ENCODE peak calls at places on chromosomes 16 and 17, in five cellular contexts. X is IMR-90, E is A549, U is HepG2, J is K562. B is an unnamed sample.

GRCh38 chr16:56241596-56241995 is 50.3 kb downstream of the GNAO1 start:
- DNase-seq in X (peak), E (no peak), U (no peak), J (no peak), B (no peak)

GRCh38 chr17:49843774-49844350 is 4.0 kb downstream of the TAC4 start:
- DNase-seq in X (no peak), E (peak), U (no peak), J (peak), B (no peak)

GRCh38 chr16:28984619-28985135 is at the start of gene LAT:
- DNase-seq in X (no peak), E (no peak), U (no peak), J (no peak), B (no peak)

GRCh38 chr16:31215287-31216115 is 1.4 kb downstream of the PYDC1 start:
- DNase-seq in X (peak), E (peak), U (peak), J (peak), B (peak)

GRCh38 chr17:47707056-47707791 is 13.3 kb downstream of the TBKBP1 start:
- DNase-seq in X (peak), E (no peak), U (peak), J (no peak), B (no peak)

GRCh38 chr16:66524601-66525164 is 25.2 kb downstream of the TK2 start:
- DNase-seq in X (no peak), E (no peak), U (no peak), J (peak), B (no peak)

GRCh38 chr16:67284699-67285646 is 5.6 kb downstream of the PLEKHG4 start:
- DNase-seq in X (peak), E (peak), U (peak), J (peak), B (peak)

GRCh38 chr17:9408381-9408780 is 167.2 kb downstream of the STX8 start:
- DNase-seq in X (peak), E (no peak), U (no peak), J (no peak), B (no peak)

GRCh38 chr16:24088011-24088410 is 168.1 kb upstream of the CACNG3 start:
- DNase-seq in X (no peak), E (no peak), U (no peak), J (no peak), B (no peak)

GRCh38 chr17:72373910-72374741 is 253.3 kb downstream of the SOX9 start:
- DNase-seq in X (peak), E (no peak), U (no peak), J (no peak), B (no peak)

GRCh38 chr16:89502319-89502843 is 5.8 kb upstream of the SPG7 start:
- DNase-seq in X (no peak), E (peak), U (peak), J (peak), B (no peak)

GRCh38 chr16:84080378-84080777 is 36.4 kb downstream of the MBTPS1 start:
- DNase-seq in X (no peak), E (no peak), U (no peak), J (no peak), B (no peak)

GRCh38 chr17:35373984-35374765 is 754 bp upstream of the SLFN11 start:
- DNase-seq in X (peak), E (peak), U (no peak), J (no peak), B (no peak)

GRCh38 chr16:4825196-4825595 is 21.9 kb downstream of the GLYR1 start:
- DNase-seq in X (no peak), E (no peak), U (no peak), J (no peak), B (no peak)

GRCh38 chr17:38947189-38947588 is 20.0 kb downstream of the FBXO47 start:
- DNase-seq in X (no peak), E (no peak), U (no peak), J (no peak), B (no peak)

GRCh38 chr17:38942641-38943040 is 17.2 kb downstream of the LASP1NB start:
- DNase-seq in X (no peak), E (no peak), U (no peak), J (no peak), B (no peak)

GRCh38 chr17:38939987-38940386 is 14.6 kb downstream of the LASP1NB start:
- DNase-seq in X (no peak), E (no peak), U (no peak), J (no peak), B (no peak)

DNA sequence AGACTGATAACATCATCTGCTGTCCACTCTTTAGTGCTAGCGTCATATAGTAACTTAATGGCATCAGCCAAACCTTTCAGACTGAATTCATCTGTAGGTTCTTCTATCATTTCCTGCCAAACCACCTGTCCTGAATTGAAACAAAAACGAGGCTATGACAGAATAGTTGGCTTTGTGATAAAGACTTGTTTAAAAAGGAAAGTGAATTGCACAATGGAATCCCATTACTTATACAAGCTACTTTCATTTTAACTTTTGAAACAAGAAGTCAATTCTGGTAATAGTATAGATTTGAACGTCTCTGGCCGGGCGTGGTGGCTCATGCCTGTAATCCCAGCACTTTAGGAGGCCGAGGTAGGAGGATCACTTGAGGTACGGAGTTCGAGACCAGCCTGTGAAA is 18.2 kb downstream of the LASP1NB start:
- DNase-seq in X (peak), E (no peak), U (no peak), J (no peak), B (no peak)
- TF ChIP-seq MAFK in X (no peak), E (no peak), U (no peak), J (no peak), B (no peak)

GRCh38 chr17:66837883-66838665 is 3.2 kb downstream of the CACNG5 start:
- DNase-seq in X (no peak), E (no peak), U (no peak), J (no peak), B (no peak)

GRCh38 chr17:66837226-66837625 is 2.3 kb downstream of the CACNG5 start:
- DNase-seq in X (no peak), E (no peak), U (no peak), J (no peak), B (no peak)

GRCh38 chr17:66834919-66835454 is at the start of gene CACNG5:
- DNase-seq in X (no peak), E (peak), U (no peak), J (peak), B (no peak)

GRCh38 chr17:66835476-66835875 is 559 bp downstream of the CACNG5 start:
- DNase-seq in X (no peak), E (no peak), U (no peak), J (no peak), B (no peak)

DNA sequence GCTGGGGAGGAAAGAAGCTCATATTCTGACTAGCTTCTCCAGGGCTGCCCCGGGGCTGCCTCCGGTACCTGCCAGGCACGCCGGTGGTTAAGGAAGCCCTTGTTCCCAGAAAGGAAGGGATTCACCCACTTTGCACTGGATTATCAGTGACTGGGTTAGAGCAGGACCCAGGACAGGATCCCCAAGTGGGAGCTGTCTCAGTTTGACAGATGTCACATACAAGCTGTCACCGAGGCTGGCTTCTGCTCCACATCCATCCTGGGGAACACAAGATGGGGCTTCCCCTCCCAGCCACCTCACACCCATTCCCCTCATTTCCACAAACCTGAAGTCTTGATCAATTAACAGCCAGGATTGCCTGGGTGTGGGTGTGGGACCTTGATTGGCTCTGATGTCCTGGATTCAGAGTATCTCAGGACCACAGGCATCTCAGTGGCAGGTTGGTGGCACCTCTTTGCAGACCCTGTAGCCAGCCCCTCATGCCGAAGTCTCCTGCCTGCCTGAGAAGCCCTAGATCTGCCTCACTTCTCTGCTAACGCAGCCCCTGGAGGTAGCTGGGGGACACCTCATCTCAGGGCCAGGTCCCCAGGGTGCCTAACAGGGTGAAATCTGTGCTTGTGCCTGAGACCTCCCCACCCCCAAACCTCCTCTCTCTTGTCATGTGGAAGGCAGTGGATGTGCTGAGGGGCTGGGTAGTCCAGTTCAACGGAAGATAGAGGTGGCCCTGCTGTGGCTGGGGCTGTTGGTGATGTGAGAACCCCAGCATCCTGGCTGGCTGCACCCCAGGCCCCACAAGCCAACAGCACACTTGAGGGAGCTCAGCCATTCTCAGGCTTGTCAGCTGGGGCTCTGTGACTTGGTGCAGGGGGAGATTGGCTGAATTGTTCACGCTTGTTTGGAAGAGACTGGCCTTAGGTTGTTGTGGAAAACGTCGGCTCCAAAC is 1.4 kb downstream of the CACNG5 start:
- DNase-seq in X (no peak), E (no peak), U (no peak), J (no peak), B (no peak)
- TF ChIP-seq MAFK in X (no peak), E (no peak), U (no peak), J (no peak), B (no peak)

GRCh38 chr17:32484041-32484461 is 2.7 kb upstream of the CDK5R1 start:
- DNase-seq in X (no peak), E (no peak), U (no peak), J (no peak), B (no peak)

GRCh38 chr17:32482568-32483320 is 4.0 kb upstream of the CDK5R1 start:
- DNase-seq in X (peak), E (no peak), U (no peak), J (no peak), B (no peak)

GRCh38 chr17:32484628-32485027 is 2.2 kb upstream of the CDK5R1 start:
- DNase-seq in X (no peak), E (no peak), U (no peak), J (no peak), B (no peak)

GRCh38 chr17:32485261-32485955 is 1.4 kb upstream of the CDK5R1 start:
- DNase-seq in X (no peak), E (no peak), U (no peak), J (peak), B (no peak)

DNA sequence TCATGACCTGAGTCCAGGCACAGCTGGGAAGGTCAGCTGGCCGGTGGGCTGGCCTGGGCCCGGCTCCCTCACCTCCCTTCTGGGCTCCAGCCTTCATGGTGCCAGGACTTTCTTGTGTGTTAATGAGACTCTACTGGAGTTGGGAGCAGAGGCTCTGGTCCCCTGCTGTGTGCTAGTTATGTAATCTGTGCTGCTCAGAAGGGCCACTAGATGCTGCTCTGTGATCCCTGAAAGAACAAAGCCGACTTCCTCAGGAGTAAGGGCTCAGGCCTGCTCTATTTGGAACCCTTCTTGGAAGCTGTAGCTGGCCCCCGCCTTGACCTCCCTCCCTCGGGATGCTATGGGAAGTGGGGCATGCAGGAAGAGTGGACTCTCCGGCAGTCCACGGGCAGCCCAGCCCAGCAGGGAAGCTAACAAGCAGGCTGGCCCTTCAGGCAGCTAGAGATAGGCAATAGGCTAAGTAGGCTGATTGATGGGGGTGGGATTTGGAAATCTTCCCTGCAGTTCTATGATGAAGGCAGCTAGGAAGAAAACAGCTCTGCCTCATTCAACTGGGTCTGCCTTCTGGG is 3.3 kb upstream of the CDK5R1 start:
- DNase-seq in X (peak), E (peak), U (peak), J (peak), B (no peak)
- TF ChIP-seq MAFK in X (no peak), E (no peak), U (no peak), J (no peak), B (no peak)

DNA sequence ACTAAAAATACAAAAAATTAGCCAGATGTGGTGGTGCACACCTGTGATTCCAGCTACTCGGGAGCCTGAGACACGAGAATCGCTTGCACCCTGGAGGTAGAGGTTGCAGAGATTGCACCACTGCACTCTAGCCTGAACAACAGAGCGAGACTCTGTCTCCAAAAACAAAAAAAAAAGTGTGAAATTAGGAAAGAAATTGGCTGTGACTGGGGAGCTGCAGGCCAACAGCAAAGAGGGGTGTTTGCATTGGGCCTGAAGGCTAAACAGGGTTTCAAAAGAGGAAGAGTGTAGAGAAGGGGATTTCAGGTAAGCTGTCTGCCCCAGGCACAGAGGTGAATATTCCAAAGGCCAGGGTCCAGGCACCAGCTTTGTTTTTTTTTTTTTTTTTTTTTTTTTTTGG is 9.4 kb downstream of the BMERB1 start:
- DNase-seq in X (no peak), E (no peak), U (peak), J (no peak), B (no peak)
- TF ChIP-seq MAFK in X (no peak), E (no peak), U (no peak), J (no peak), B (no peak)

DNA sequence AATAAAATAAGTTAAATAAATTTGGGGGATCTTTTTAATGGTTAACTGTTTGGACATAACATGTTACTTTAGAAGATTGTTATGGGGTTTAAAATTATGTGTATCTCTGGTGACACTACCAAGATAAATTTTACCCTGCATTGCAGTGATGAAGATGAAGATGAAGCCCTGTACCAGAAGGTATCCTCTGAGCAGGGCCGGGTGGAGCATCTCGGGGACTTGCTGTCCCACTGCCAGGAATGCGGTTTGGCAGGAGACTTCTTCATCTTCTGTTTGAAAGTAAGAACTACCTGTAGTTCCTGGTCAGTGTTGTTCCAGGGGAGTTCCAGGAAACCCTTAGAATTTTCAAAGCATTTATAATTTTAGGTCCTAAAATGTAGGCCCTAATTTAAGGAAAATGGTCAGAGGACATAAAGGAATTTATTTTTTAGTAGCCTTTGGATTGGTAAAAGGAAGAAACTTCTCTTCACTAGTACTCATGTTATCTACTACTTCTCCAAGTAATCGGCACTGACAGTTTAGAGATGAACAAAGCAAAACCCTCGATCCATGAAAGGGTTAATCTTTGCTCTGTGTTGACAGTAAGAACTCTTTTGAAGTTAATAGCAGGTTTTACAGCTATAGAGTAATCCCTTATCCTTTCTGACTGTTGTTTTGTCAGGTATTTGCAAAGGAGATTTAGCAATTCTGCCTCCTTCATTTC is 64.1 kb downstream of the TANGO6 start:
- DNase-seq in X (no peak), E (no peak), U (peak), J (no peak), B (no peak)
- TF ChIP-seq MAFK in X (no peak), E (no peak), U (no peak), J (no peak), B (no peak)

GRCh38 chr16:15948532-15949209 is 745 bp upstream of the ABCC1 start:
- DNase-seq in X (no peak), E (no peak), U (peak), J (no peak), B (no peak)

GRCh38 chr16:15951852-15952251 is 2.4 kb downstream of the ABCC1 start:
- DNase-seq in X (no peak), E (no peak), U (peak), J (no peak), B (no peak)

GRCh38 chr16:15949210-15950166 is at the start of gene ABCC1:
- DNase-seq in X (no peak), E (peak), U (peak), J (peak), B (peak)

GRCh38 chr16:15950869-15951268 is 1.5 kb downstream of the ABCC1 start:
- DNase-seq in X (no peak), E (no peak), U (no peak), J (no peak), B (no peak)

GRCh38 chr16:15950167-15950854 is 895 bp downstream of the ABCC1 start:
- DNase-seq in X (peak), E (no peak), U (peak), J (peak), B (no peak)
- TF ChIP-seq MAFK in X (no peak), E (no peak), U (no peak), J (no peak), B (no peak)

GRCh38 chr17:76382305-76382802 is 2.1 kb upstream of the SPHK1 start:
- DNase-seq in X (peak), E (no peak), U (peak), J (no peak), B (no peak)
- TF ChIP-seq MAFK in X (no peak), E (no peak), U (no peak), J (no peak), B (no peak)

B was measured in H1.